ENCODE peak calls at places on chromosomes 12 and 14, in five cellular contexts. One of them, this sample, is unnamed.

GRCh38 chr12:19431407-19432308 is 7.6 kb upstream of the AEBP2 start:
- DNase-seq in H9: peak
- DNase-seq in H1: no peak
- DNase-seq in mesenchymal stem cell: peak
- DNase-seq in IMR-90: peak
- DNase-seq in this sample: no peak

GRCh38 chr14:69328317-69328716 is 68.4 kb downstream of the GALNT16 start:
- DNase-seq in H9: no peak
- DNase-seq in H1: no peak
- DNase-seq in mesenchymal stem cell: no peak
- DNase-seq in IMR-90: no peak
- DNase-seq in this sample: no peak

GRCh38 chr12:108511633-108512540 is 3.2 kb upstream of the FICD start:
- DNase-seq in H9: peak
- DNase-seq in H1: peak
- DNase-seq in mesenchymal stem cell: peak
- DNase-seq in IMR-90: peak
- DNase-seq in this sample: peak

GRCh38 chr12:122022393-122023338 is 982 bp downstream of the BCL7A start:
- DNase-seq in H9: peak
- DNase-seq in H1: peak
- DNase-seq in mesenchymal stem cell: peak
- DNase-seq in IMR-90: no peak
- DNase-seq in this sample: no peak

GRCh38 chr12:109651596-109651995 is 62.0 kb upstream of the FAM222A start:
- DNase-seq in H9: no peak
- DNase-seq in H1: no peak
- DNase-seq in mesenchymal stem cell: no peak
- DNase-seq in IMR-90: no peak
- DNase-seq in this sample: no peak

GRCh38 chr12:67222302-67222701 is 46.9 kb upstream of the CAND1 start:
- DNase-seq in H9: no peak
- DNase-seq in H1: no peak
- DNase-seq in mesenchymal stem cell: peak
- DNase-seq in IMR-90: peak
- DNase-seq in this sample: no peak

GRCh38 chr12:46702581-46703344 is 123.0 kb downstream of the SLC38A4 start:
- DNase-seq in H9: no peak
- DNase-seq in H1: no peak
- DNase-seq in mesenchymal stem cell: no peak
- DNase-seq in IMR-90: peak
- DNase-seq in this sample: peak

GRCh38 chr12:93292731-93293566 is 84.8 kb upstream of the NUDT4 start:
- DNase-seq in H9: no peak
- DNase-seq in H1: no peak
- DNase-seq in mesenchymal stem cell: no peak
- DNase-seq in IMR-90: no peak
- DNase-seq in this sample: no peak

GRCh38 chr12:15208140-15208539 is 13.1 kb downstream of the RERG start:
- DNase-seq in H9: no peak
- DNase-seq in H1: no peak
- DNase-seq in mesenchymal stem cell: peak
- DNase-seq in IMR-90: no peak
- DNase-seq in this sample: no peak

GRCh38 chr14:74909911-74910310 is 13.1 kb downstream of the RPS6KL1 start:
- DNase-seq in H9: no peak
- DNase-seq in H1: no peak
- DNase-seq in mesenchymal stem cell: no peak
- DNase-seq in IMR-90: no peak
- DNase-seq in this sample: no peak

GRCh38 chr12:68335462-68335861 is 3.3 kb upstream of the MDM1 start:
- DNase-seq in H9: no peak
- DNase-seq in H1: no peak
- DNase-seq in mesenchymal stem cell: no peak
- DNase-seq in IMR-90: no peak
- DNase-seq in this sample: no peak

GRCh38 chr14:64658201-64658600 is 46.0 kb upstream of the PLEKHG3 start:
- DNase-seq in H9: no peak
- DNase-seq in H1: no peak
- DNase-seq in mesenchymal stem cell: no peak
- DNase-seq in IMR-90: no peak
- DNase-seq in this sample: no peak

GRCh38 chr12:65911321-65911720 is 87.0 kb downstream of the HMGA2 start:
- DNase-seq in H9: no peak
- DNase-seq in H1: no peak
- DNase-seq in mesenchymal stem cell: no peak
- DNase-seq in IMR-90: peak
- DNase-seq in this sample: no peak

GRCh38 chr12:90253674-90254181 is 545.1 kb upstream of the ATP2B1 start:
- DNase-seq in H9: peak
- DNase-seq in H1: no peak
- DNase-seq in mesenchymal stem cell: peak
- DNase-seq in IMR-90: peak
- DNase-seq in this sample: no peak

GRCh38 chr14:23517650-23518329 is 33.8 kb downstream of the ZFHX2 start:
- DNase-seq in H9: no peak
- DNase-seq in H1: no peak
- DNase-seq in mesenchymal stem cell: no peak
- DNase-seq in IMR-90: no peak
- DNase-seq in this sample: no peak

GRCh38 chr14:72970058-72970630 is 43.9 kb downstream of the DCAF4 start:
- DNase-seq in H9: no peak
- DNase-seq in H1: no peak
- DNase-seq in mesenchymal stem cell: no peak
- DNase-seq in IMR-90: no peak
- DNase-seq in this sample: no peak

GRCh38 chr14:75559451-75560187 is 18.8 kb upstream of the FLVCR2 start:
- DNase-seq in H9: no peak
- DNase-seq in H1: no peak
- DNase-seq in mesenchymal stem cell: peak
- DNase-seq in IMR-90: peak
- DNase-seq in this sample: no peak

GRCh38 chr14:35399083-35399807 is 5.3 kb downstream of the NFKBIA start:
- DNase-seq in H9: no peak
- DNase-seq in H1: no peak
- DNase-seq in mesenchymal stem cell: peak
- DNase-seq in IMR-90: no peak
- DNase-seq in this sample: no peak

GRCh38 chr12:54201001-54201794 is 12.4 kb upstream of the SMUG1 start:
- DNase-seq in H9: peak
- DNase-seq in H1: peak
- DNase-seq in mesenchymal stem cell: peak
- DNase-seq in IMR-90: peak
- DNase-seq in this sample: peak

GRCh38 chr12:91577586-91578539 is 395.2 kb upstream of the DCN start:
- DNase-seq in H9: no peak
- DNase-seq in H1: no peak
- DNase-seq in mesenchymal stem cell: peak
- DNase-seq in IMR-90: peak
- DNase-seq in this sample: no peak

GRCh38 chr12:91180577-91180976 is 2.0 kb downstream of the DCN start:
- DNase-seq in H9: no peak
- DNase-seq in H1: no peak
- DNase-seq in mesenchymal stem cell: no peak
- DNase-seq in IMR-90: peak
- DNase-seq in this sample: no peak

GRCh38 chr12:105409881-105410471 is 79.5 kb downstream of the C12orf75 start:
- DNase-seq in H9: no peak
- DNase-seq in H1: no peak
- DNase-seq in mesenchymal stem cell: no peak
- DNase-seq in IMR-90: no peak
- DNase-seq in this sample: no peak

GRCh38 chr12:118304093-118304492 is 68.6 kb downstream of the TAOK3 start:
- DNase-seq in H9: no peak
- DNase-seq in H1: no peak
- DNase-seq in mesenchymal stem cell: no peak
- DNase-seq in IMR-90: no peak
- DNase-seq in this sample: no peak

GRCh38 chr14:93764211-93764659 is 24.1 kb downstream of the PRIMA1 start:
- DNase-seq in H9: no peak
- DNase-seq in H1: no peak
- DNase-seq in mesenchymal stem cell: no peak
- DNase-seq in IMR-90: peak
- DNase-seq in this sample: no peak

GRCh38 chr14:84961637-84962036 is 568.3 kb upstream of the FLRT2 start:
- DNase-seq in H9: no peak
- DNase-seq in H1: no peak
- DNase-seq in mesenchymal stem cell: peak
- DNase-seq in IMR-90: no peak
- DNase-seq in this sample: peak

GRCh38 chr12:51218607-51219161 is 822 bp upstream of the POU6F1 start:
- DNase-seq in H9: peak
- DNase-seq in H1: peak
- DNase-seq in mesenchymal stem cell: no peak
- DNase-seq in IMR-90: no peak
- DNase-seq in this sample: no peak

GRCh38 chr12:49519574-49519936 is 19.3 kb upstream of the KCNH3 start:
- DNase-seq in H9: no peak
- DNase-seq in H1: no peak
- DNase-seq in mesenchymal stem cell: no peak
- DNase-seq in IMR-90: no peak
- DNase-seq in this sample: no peak

GRCh38 chr12:28331130-28331529 is 140.9 kb downstream of the CCDC91 start:
- DNase-seq in H9: no peak
- DNase-seq in H1: no peak
- DNase-seq in mesenchymal stem cell: no peak
- DNase-seq in IMR-90: no peak
- DNase-seq in this sample: no peak

GRCh38 chr14:88998027-88998426 is 173.6 kb downstream of the TTC8 start:
- DNase-seq in H9: no peak
- DNase-seq in H1: no peak
- DNase-seq in mesenchymal stem cell: no peak
- DNase-seq in IMR-90: no peak
- DNase-seq in this sample: no peak

GRCh38 chr12:111767362-111768158 is 827 bp downstream of the ALDH2 start:
- DNase-seq in H9: no peak
- DNase-seq in H1: no peak
- DNase-seq in mesenchymal stem cell: peak
- DNase-seq in IMR-90: peak
- DNase-seq in this sample: no peak

GRCh38 chr12:57134949-57135348 is 6.7 kb downstream of the LRP1 start:
- DNase-seq in H9: no peak
- DNase-seq in H1: no peak
- DNase-seq in mesenchymal stem cell: peak
- DNase-seq in IMR-90: no peak
- DNase-seq in this sample: no peak

GRCh38 chr14:78319826-78320635 is 149.9 kb downstream of the NRXN3 start:
- DNase-seq in H9: no peak
- DNase-seq in H1: no peak
- DNase-seq in mesenchymal stem cell: no peak
- DNase-seq in IMR-90: no peak
- DNase-seq in this sample: no peak

GRCh38 chr12:130076752-130077151 is 85.5 kb upstream of the FZD10 start:
- DNase-seq in H9: no peak
- DNase-seq in H1: no peak
- DNase-seq in mesenchymal stem cell: no peak
- DNase-seq in IMR-90: no peak
- DNase-seq in this sample: no peak
- H3K14ac ChIP-seq in H9: no peak
- H3K14ac ChIP-seq in H1: no peak
- H3K14ac ChIP-seq in mesenchymal stem cell: no peak
- H3K14ac ChIP-seq in IMR-90: no peak
- H3K14ac ChIP-seq in this sample: no peak

GRCh38 chr12:3226285-3226684 is 149.1 kb downstream of the TSPAN9 start:
- DNase-seq in H9: no peak
- DNase-seq in H1: no peak
- DNase-seq in mesenchymal stem cell: peak
- DNase-seq in IMR-90: no peak
- DNase-seq in this sample: no peak

GRCh38 chr12:3227076-3227975 is 150.1 kb downstream of the TSPAN9 start:
- DNase-seq in H9: peak
- DNase-seq in H1: no peak
- DNase-seq in mesenchymal stem cell: no peak
- DNase-seq in IMR-90: no peak
- DNase-seq in this sample: no peak

GRCh38 chr12:3230758-3231375 is 153.7 kb downstream of the TSPAN9 start:
- DNase-seq in H9: no peak
- DNase-seq in H1: no peak
- DNase-seq in mesenchymal stem cell: no peak
- DNase-seq in IMR-90: no peak
- DNase-seq in this sample: no peak

GRCh38 chr12:3229577-3229976 is 152.4 kb downstream of the TSPAN9 start:
- DNase-seq in H9: no peak
- DNase-seq in H1: no peak
- DNase-seq in mesenchymal stem cell: no peak
- DNase-seq in IMR-90: no peak
- DNase-seq in this sample: no peak

DNA sequence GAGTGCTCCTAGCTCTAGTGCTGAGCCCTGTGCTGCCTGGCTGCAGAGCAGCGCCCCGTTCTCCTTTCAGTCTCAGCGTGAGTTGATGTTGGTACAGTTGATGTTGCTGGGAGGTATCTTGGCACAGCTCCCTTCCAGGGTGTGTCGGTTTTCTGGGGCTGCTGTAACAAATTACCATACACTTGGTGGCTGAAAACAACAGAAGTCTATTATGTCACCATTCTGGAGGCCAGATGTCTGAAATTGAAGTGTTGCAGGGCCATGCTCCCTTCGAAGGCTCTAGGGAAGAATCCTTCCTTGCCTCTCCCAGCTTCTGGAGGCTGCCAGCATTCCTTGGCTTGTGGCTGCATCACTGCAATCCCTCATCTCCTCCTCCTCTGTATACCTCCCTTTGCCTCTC is 151.4 kb downstream of the TSPAN9 start:
- DNase-seq in H9: no peak
- DNase-seq in H1: no peak
- DNase-seq in mesenchymal stem cell: no peak
- DNase-seq in IMR-90: no peak
- DNase-seq in this sample: no peak
- H2BK15ac ChIP-seq in H9: no peak
- H2BK15ac ChIP-seq in H1: peak
- H2BK15ac ChIP-seq in mesenchymal stem cell: no peak
- H2BK15ac ChIP-seq in IMR-90: no peak
- H2BK15ac ChIP-seq in this sample: no peak

GRCh38 chr12:64445490-64445889 is 6.4 kb upstream of the TBK1 start:
- DNase-seq in H9: no peak
- DNase-seq in H1: no peak
- DNase-seq in mesenchymal stem cell: no peak
- DNase-seq in IMR-90: no peak
- DNase-seq in this sample: no peak

DNA sequence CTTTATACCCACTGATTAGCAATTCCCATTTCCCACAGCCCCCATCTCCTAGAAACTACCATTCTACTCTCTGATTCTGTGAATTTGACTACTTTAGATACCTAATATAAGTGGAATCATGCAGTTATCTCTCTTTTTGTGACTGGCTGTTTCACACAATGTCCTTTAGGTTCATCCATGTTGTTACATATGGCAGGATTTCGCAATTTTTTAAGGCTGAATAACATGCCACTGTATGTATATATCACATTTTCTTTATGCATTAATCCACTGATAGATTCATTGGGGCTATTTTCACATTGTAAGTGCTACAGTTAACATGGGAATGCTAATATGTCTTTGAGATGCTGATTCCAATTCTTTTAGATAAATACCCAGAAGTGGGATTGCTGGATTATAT is 11.8 kb upstream of the TBK1 start:
- DNase-seq in H9: no peak
- DNase-seq in H1: no peak
- DNase-seq in mesenchymal stem cell: no peak
- DNase-seq in IMR-90: no peak
- DNase-seq in this sample: no peak
- H2AK5ac ChIP-seq in H9: no peak
- H2AK5ac ChIP-seq in H1: no peak
- H2AK5ac ChIP-seq in mesenchymal stem cell: no peak
- H2AK5ac ChIP-seq in IMR-90: no peak
- H2AK5ac ChIP-seq in this sample: no peak

GRCh38 chr12:76763746-76764675 is at the start of gene ZDHHC17:
- DNase-seq in H9: peak
- DNase-seq in H1: peak
- DNase-seq in mesenchymal stem cell: peak
- DNase-seq in IMR-90: peak
- DNase-seq in this sample: peak
- H3K14ac ChIP-seq in H9: peak
- H3K14ac ChIP-seq in H1: peak
- H3K14ac ChIP-seq in mesenchymal stem cell: no peak
- H3K14ac ChIP-seq in IMR-90: peak
- H3K14ac ChIP-seq in this sample: peak

This sample was measured in neuronal stem cell.